ENCODE peak calls at places on chromosomes 6 and 20, in ten cellular contexts. V is cardiac septum; Y is CD8-positive, alpha-beta memory T cell; G is activated CD8-positive, alpha-beta memory T cell treated with anti-CD3 and anti-CD28 coated beads, Interleukin-2, amount 50 U/mL, for 4 hours; F is stimulated activated CD4-positive, alpha-beta T cell treated with anti-CD3 and anti-CD28 coated beads, Interleukin-4, amount 100 ng/mL, for 24 hours; D is fibroblast of pulmonary artery; W is activated CD4-positive, alpha-beta T cell treated with anti-CD3 and anti-CD28 coated beads, Interleukin-2, amount 10 ng/mL, durations not matched to agents 7 days and 5 days; N is transverse colon; M is body of pancreas; B is Peyer's patch. R is an unnamed sample.
A peak's percentile ranks its signal among the peaks of the same experiment; 100 is the strongest.

GRCh38 chr6:28005975-28006374 is 48.9 kb downstream of the OR2B6 start:
- DNase-seq in V (no peak), Y (no peak), G (no peak), F (no peak), D (no peak), W (no peak), N (no peak), M (no peak), B (no peak), R (no peak)

GRCh38 chr20:5073154-5074049 is 46.4 kb downstream of the PCNA start:
- DNase-seq in V (peak; percentile 92), Y (no peak), G (no peak), F (no peak), D (peak; percentile 48), W (no peak), N (peak; percentile 93), M (peak; percentile 88), B (no peak), R (peak; percentile 96)

GRCh38 chr6:132084811-132085509 is 133.8 kb upstream of the CCN2 start:
- DNase-seq in V (no peak), Y (no peak), G (no peak), F (no peak), D (peak; percentile 95), W (no peak), N (no peak), M (no peak), B (no peak), R (no peak)

GRCh38 chr6:74749211-74750142 is 456.4 kb downstream of the COL12A1 start:
- DNase-seq in V (no peak), Y (no peak), G (no peak), F (no peak), D (peak; percentile 69), W (no peak), N (no peak), M (no peak), B (no peak), R (no peak)

GRCh38 chr6:73079611-73079955 is 145.7 kb downstream of the KHDC1L start:
- DNase-seq in V (no peak), Y (no peak), G (no peak), F (no peak), D (peak; percentile 64), W (no peak), N (no peak), M (no peak), B (no peak), R (no peak)

GRCh38 chr20:43915209-43916072 is 789 bp downstream of the TOX2 start:
- DNase-seq in V (peak; percentile 72), Y (peak; percentile 66), G (peak; percentile 47), F (peak; percentile 54), D (peak; percentile 33), W (peak; percentile 21), N (peak; percentile 30), M (no peak), B (no peak), R (no peak)

GRCh38 chr6:31728767-31729514 is at the start of gene DDAH2:
- DNase-seq in V (no peak), Y (no peak), G (no peak), F (no peak), D (no peak), W (no peak), N (peak; percentile 33), M (no peak), B (no peak), R (no peak)

GRCh38 chr20:44422083-44422482 is 53.6 kb upstream of the TTPAL start:
- DNase-seq in V (no peak), Y (no peak), G (no peak), F (no peak), D (peak; percentile 8), W (no peak), N (peak; percentile 57), M (no peak), B (no peak), R (no peak)

GRCh38 chr6:22145823-22146379 is 150.9 kb downstream of the PRL start:
- DNase-seq in V (no peak), Y (no peak), G (no peak), F (no peak), D (peak; percentile 65), W (peak; percentile 12), N (no peak), M (no peak), B (no peak), R (no peak)

GRCh38 chr20:48357714-48358113 is 470.1 kb downstream of the PREX1 start:
- DNase-seq in V (no peak), Y (no peak), G (no peak), F (no peak), D (no peak), W (no peak), N (no peak), M (no peak), B (no peak), R (no peak)

GRCh38 chr6:155185544-155185943 is 78.3 kb upstream of the CLDN20 start:
- DNase-seq in V (no peak), Y (no peak), G (no peak), F (peak; percentile 29), D (no peak), W (no peak), N (peak; percentile 52), M (no peak), B (peak; percentile 30), R (no peak)

GRCh38 chr6:157864185-157864761 is 41.2 kb downstream of the SNX9 start:
- DNase-seq in V (no peak), Y (no peak), G (no peak), F (no peak), D (no peak), W (no peak), N (no peak), M (no peak), B (no peak), R (no peak)

GRCh38 chr6:138973481-138974140 is 14.4 kb downstream of the REPS1 start:
- DNase-seq in V (no peak), Y (no peak), G (no peak), F (no peak), D (peak; percentile 53), W (no peak), N (no peak), M (no peak), B (no peak), R (no peak)

GRCh38 chr20:2658414-2659354 is 5.3 kb downstream of the IDH3B start:
- DNase-seq in V (no peak), Y (no peak), G (no peak), F (peak; percentile 18), D (no peak), W (no peak), N (no peak), M (no peak), B (no peak), R (no peak)

GRCh38 chr20:43942661-43943285 is 28.1 kb downstream of the TOX2 start:
- DNase-seq in V (no peak), Y (no peak), G (no peak), F (no peak), D (peak; percentile 82), W (peak; percentile 54), N (no peak), M (no peak), B (peak; percentile 33), R (no peak)

GRCh38 chr20:8844179-8844578 is 224.7 kb upstream of the PLCB4 start:
- DNase-seq in V (no peak), Y (no peak), G (no peak), F (no peak), D (no peak), W (no peak), N (no peak), M (no peak), B (no peak), R (no peak)

GRCh38 chr20:834151-834747 is 734 bp downstream of the FAM110A start:
- DNase-seq in V (no peak), Y (no peak), G (no peak), F (no peak), D (no peak), W (no peak), N (no peak), M (no peak), B (no peak), R (no peak)

GRCh38 chr6:155066371-155066770 is 71.3 kb downstream of the TIAM2 start:
- DNase-seq in V (no peak), Y (no peak), G (no peak), F (no peak), D (peak; percentile 63), W (no peak), N (no peak), M (no peak), B (no peak), R (no peak)

GRCh38 chr20:61724376-61724775 is 341.3 kb downstream of the TAF4 start:
- DNase-seq in V (no peak), Y (no peak), G (no peak), F (no peak), D (no peak), W (no peak), N (no peak), M (no peak), B (no peak), R (no peak)

GRCh38 chr6:163356324-163356723 is 58.2 kb upstream of the QKI start:
- DNase-seq in V (no peak), Y (no peak), G (no peak), F (no peak), D (peak; percentile 81), W (no peak), N (no peak), M (no peak), B (no peak), R (no peak)

R was measured in prostate gland.